ENCODE peak calls at places on chromosomes 11 and 22, in five cellular contexts. H is lung; B is adrenal gland; T is stimulated activated CD4-positive, alpha-beta T cell treated with anti-CD3 and anti-CD28 coated beads, Interleukin-4, amount 100 ng/mL, for 4 hours; A is IMR-90. X is an unnamed sample.

GRCh38 chr11:3169235-3169951 is 4.3 kb upstream of the OSBPL5 start:
- DNase-seq in A (peak), T (peak), H (no peak), B (peak), X (peak)

GRCh38 chr22:43330178-43331063 is 12.8 kb downstream of the SCUBE1 start:
- DNase-seq in B (no peak), H (no peak), A (no peak), T (no peak), X (no peak)

GRCh38 chr11:27372159-27372558 is 9.1 kb upstream of the CCDC34 start:
- DNase-seq in H (no peak), T (no peak), A (no peak), B (no peak), X (no peak)

GRCh38 chr22:33896154-33896800 is 24.0 kb downstream of the LARGE1 start:
- DNase-seq in A (no peak), H (no peak), B (no peak), T (no peak), X (no peak)

GRCh38 chr11:92879086-92879485 is 90.4 kb upstream of the MTNR1B start:
- DNase-seq in B (no peak), T (no peak), A (no peak), H (no peak), X (no peak)

GRCh38 chr11:69353696-69354544 is 60.0 kb downstream of the MYEOV start:
- DNase-seq in H (peak), A (no peak), B (no peak), T (no peak), X (peak)

GRCh38 chr11:131766637-131767036 is 396.2 kb downstream of the NTM start:
- DNase-seq in T (no peak), A (no peak), B (no peak), H (no peak), X (no peak)

GRCh38 chr22:41367039-41367679 is 14.6 kb upstream of the TEF start:
- DNase-seq in H (peak), A (peak), T (no peak), B (peak), X (peak)

GRCh38 chr11:95547186-95547585 is 242.4 kb downstream of the FAM76B start:
- DNase-seq in H (no peak), A (no peak), B (no peak), T (no peak), X (no peak)